ENCODE peak calls at places on chromosomes 13 and 19, in ten cellular contexts. Q is cardiac muscle cell; V is endodermal cell; J is HT1080; C is heart left ventricle; E is stomach; N is activated CD4-positive, alpha-beta T cell treated with anti-CD3 and anti-CD28 coated beads, Interleukin-2, amount 50 U/mL, for 48 hours; L is activated T-helper 1 cell treated with anti-CD3 and anti-CD28 coated beads, Interleukin-12 subunit alpha, Interleukin-12 subunit beta, Interleukin-2, Interleukin-4 antibody, amounts not matched to agents 30 ng/mL and 10 ng/mL and 1 ng/mL, durations not matched to agents 14 hours and 24 hours and 36 hours; Z is activated T-cell treated with anti-CD3 and anti-CD28 coated beads, Interleukin-2, amount 50 U/mL, for 4 hours; H is HEK293T. I is an unnamed sample.
A peak's percentile ranks its signal among the peaks of the same experiment; 100 is the strongest.

GRCh38 chr19:47272448-47273312 is 2.0 kb upstream of the INAFM1 start:
- DNase-seq in J (no peak), Z (no peak), V (peak; percentile 72), N (no peak), E (peak; percentile 38), L (no peak), H (peak; percentile 34), C (no peak), Q (no peak), I (no peak)

GRCh38 chr13:24287748-24288287 is 21.6 kb upstream of the C1QTNF9 start:
- DNase-seq in L (no peak), C (no peak), H (no peak), J (no peak), N (no peak), Q (no peak), V (peak; percentile 8), E (no peak), Z (no peak), I (no peak)

GRCh38 chr13:50457430-50458393 is 385.8 kb downstream of the DLEU7 start:
- DNase-seq in V (no peak), E (no peak), N (no peak), Q (no peak), Z (no peak), H (no peak), C (no peak), J (no peak), L (no peak), I (no peak)

GRCh38 chr13:113724780-113725315 is 34.2 kb upstream of the TMEM255B start:
- DNase-seq in Z (peak; percentile 84), Q (peak; percentile 88), L (peak; percentile 83), H (peak; percentile 52), J (peak; percentile 30), N (peak; percentile 90), V (peak; percentile 93), E (peak; percentile 72), C (peak; percentile 92), I (no peak)

GRCh38 chr13:75372517-75372916 is 109.5 kb downstream of the TBC1D4 start:
- DNase-seq in L (no peak), N (no peak), Q (peak; percentile 54), V (no peak), J (peak; percentile 50), H (peak; percentile 68), Z (no peak), C (no peak), E (no peak), I (peak; percentile 53)

GRCh38 chr13:50915562-50915961 is 6.0 kb downstream of the RNASEH2B start:
- DNase-seq in N (peak; percentile 35), Q (no peak), V (no peak), H (no peak), E (no peak), C (no peak), J (no peak), Z (no peak), L (no peak), I (no peak)

GRCh38 chr13:31322025-31322424 is 122.2 kb downstream of the B3GLCT start:
- DNase-seq in C (no peak), Q (peak; percentile 2), H (no peak), E (no peak), L (no peak), V (no peak), Z (no peak), J (no peak), N (no peak), I (no peak)

GRCh38 chr19:30344446-30345425 is 27.4 kb upstream of the ZNF536 start:
- DNase-seq in Z (no peak), C (no peak), J (peak; percentile 7), N (no peak), Q (no peak), H (no peak), L (no peak), V (no peak), E (no peak), I (peak; percentile 27)

GRCh38 chr13:35914662-35915061 is 216.5 kb downstream of the DCLK1 start:
- DNase-seq in C (no peak), J (no peak), Q (no peak), L (no peak), V (no peak), Z (no peak), E (no peak), N (no peak), H (no peak), I (no peak)

I was measured in COLO829.